ENCODE peak calls at places on chromosome 19, in nine cellular contexts. L is nucleus accumbens; Z is dorsolateral prefrontal cortex; Q is small intestine; N is pancreas; X is stimulated activated CD4-positive, alpha-beta T cell treated with anti-CD3 and anti-CD28 coated beads, Interleukin-1b, Interleukin-23, amount 100 ng/mL, for 1 hour; E is effector memory CD8-positive, alpha-beta T cell; S is NCI-H1092; M is osteoblast. O is an unnamed sample.

GRCh38 chr19:9309974-9310446 is 372 bp upstream of the ZNF699 start:
- DNase-seq in X (no peak), Z (peak), L (no peak), E (no peak), M (peak), N (no peak), S (peak), Q (no peak), O (peak)

GRCh38 chr19:4057913-4058695 is 8.6 kb downstream of the ZBTB7A start:
- DNase-seq in N (peak), Z (peak), M (peak), Q (peak), X (no peak), S (no peak), E (peak), L (no peak), O (peak)

GRCh38 chr19:56764296-56764695 is 76.2 kb downstream of the PEG3 start:
- DNase-seq in N (no peak), L (no peak), M (no peak), E (no peak), Q (no peak), S (no peak), Z (no peak), X (no peak), O (no peak)

GRCh38 chr19:43618921-43619261 is 538 bp downstream of the ZNF428 start:
- DNase-seq in M (peak), Q (no peak), S (peak), L (no peak), Z (no peak), X (no peak), E (no peak), N (no peak), O (peak)

GRCh38 chr19:18763674-18764590 is 27.2 kb downstream of the COMP start:
- DNase-seq in S (no peak), E (no peak), M (peak), X (no peak), N (no peak), Z (no peak), Q (no peak), L (no peak), O (peak)

GRCh38 chr19:7868671-7869452 is 5.3 kb downstream of the PRR36 start:
- DNase-seq in X (peak), S (no peak), M (peak), E (peak), L (peak), N (peak), Q (peak), Z (no peak), O (peak)

GRCh38 chr19:15115080-15115479 is 7.9 kb downstream of the SYDE1 start:
- DNase-seq in E (no peak), N (no peak), Z (no peak), L (no peak), S (no peak), M (peak), X (no peak), Q (no peak), O (no peak)

GRCh38 chr19:47002106-47002766 is 17.4 kb upstream of the NPAS1 start:
- DNase-seq in Z (no peak), S (no peak), Q (peak), X (no peak), N (no peak), L (no peak), M (peak), E (no peak), O (no peak)

GRCh38 chr19:55712804-55713631 is 25.2 kb downstream of the NLRP9 start:
- DNase-seq in Z (no peak), E (no peak), M (peak), L (no peak), S (no peak), X (no peak), Q (no peak), N (no peak), O (no peak)

GRCh38 chr19:45717131-45717982 is 13.3 kb downstream of the FBXO46 start:
- DNase-seq in S (peak), N (peak), Z (peak), M (peak), X (peak), L (peak), E (peak), Q (peak), O (peak)

GRCh38 chr19:10514211-10515145 is 2.8 kb downstream of the S1PR5 start:
- DNase-seq in S (no peak), M (no peak), L (no peak), X (no peak), Q (no peak), Z (no peak), N (no peak), E (peak), O (no peak)

GRCh38 chr19:3321696-3322095 is 44.7 kb upstream of the NFIC start:
- DNase-seq in M (peak), E (no peak), S (no peak), N (no peak), Q (no peak), L (no peak), Z (no peak), X (no peak), O (no peak)

GRCh38 chr19:45476349-45476717 is 8.5 kb downstream of the FOSB start:
- DNase-seq in Q (no peak), X (no peak), L (no peak), M (no peak), S (no peak), E (peak), Z (no peak), N (no peak), O (no peak)

GRCh38 chr19:17405250-17406038 is at the start of gene BST2:
- DNase-seq in S (no peak), Z (peak), Q (peak), N (no peak), M (peak), X (no peak), L (no peak), E (peak), O (peak)

GRCh38 chr19:18469245-18470107 is 31.5 kb upstream of the ISYNA1 start:
- DNase-seq in L (peak), N (peak), X (peak), M (peak), S (peak), Q (peak), E (peak), Z (peak), O (peak)

GRCh38 chr19:20925481-20925880 is 2.4 kb downstream of the ZNF85 start:
- DNase-seq in M (no peak), L (no peak), S (no peak), N (no peak), Z (no peak), E (no peak), X (no peak), Q (no peak), O (no peak)

GRCh38 chr19:48292798-48293197 is 22.9 kb downstream of the ZNF114 start:
- DNase-seq in S (no peak), N (no peak), Z (no peak), E (no peak), L (no peak), M (peak), Q (no peak), X (no peak), O (peak)

GRCh38 chr19:12736854-12737665 is at the start of gene GET3:
- DNase-seq in X (peak), S (peak), N (peak), E (peak), Q (peak), M (peak), Z (peak), L (peak), O (peak)

GRCh38 chr19:35715355-35715809 is 2.4 kb upstream of the KMT2B start:
- DNase-seq in N (no peak), E (no peak), Q (no peak), S (no peak), Z (no peak), L (no peak), X (no peak), M (peak), O (no peak)

GRCh38 chr19:55340784-55341147 is 1.1 kb downstream of the KMT5C start:
- DNase-seq in S (no peak), N (no peak), Q (peak), M (peak), L (no peak), Z (no peak), E (no peak), X (no peak), O (no peak)